ENCODE peak calls at places on chromosome 20, in ten cellular contexts. C is heart right ventricle, Y is WERI-Rb-1, B is esophagus squamous epithelium, U is stomach, D is heart left ventricle, M is body of pancreas, G is cardiac muscle cell, Q is MG63, A is BE2C. Z is an unnamed sample.

GRCh38 chr20:15807271-15807670 is 766.0 kb downstream of the KIF16B start:
- DNase-seq in C (no peak), Y (no peak), B (no peak), U (no peak), D (no peak), M (no peak), G (no peak), Q (no peak), A (no peak), Z (no peak)

GRCh38 chr20:51340451-51340840 is 202.1 kb downstream of the NFATC2 start:
- DNase-seq in C (no peak), Y (no peak), B (no peak), U (no peak), D (no peak), M (no peak), G (no peak), Q (no peak), A (no peak), Z (no peak)

GRCh38 chr20:22836877-22837276 is 198.2 kb upstream of the SSTR4 start:
- DNase-seq in C (no peak), Y (no peak), B (no peak), U (no peak), D (no peak), M (no peak), G (peak; percentile 15), Q (no peak), A (no peak), Z (no peak)

GRCh38 chr20:61929561-61929960 is 136.1 kb downstream of the TAF4 start:
- DNase-seq in C (no peak), Y (no peak), B (no peak), U (no peak), D (no peak), M (no peak), G (no peak), Q (no peak), A (no peak), Z (no peak)

GRCh38 chr20:13749811-13750210 is 34.9 kb downstream of the ESF1 start:
- DNase-seq in C (no peak), Y (no peak), B (no peak), U (no peak), D (no peak), M (no peak), G (no peak), Q (no peak), A (no peak), Z (no peak)

GRCh38 chr20:11108102-11108842 is 434.5 kb upstream of the JAG1 start:
- DNase-seq in C (peak; percentile 64), Y (peak; percentile 28), B (no peak), U (no peak), D (no peak), M (no peak), G (peak; percentile 21), Q (peak; percentile 28), A (no peak), Z (peak; percentile 8)

GRCh38 chr20:11409526-11409925 is 508.2 kb upstream of the BTBD3 start:
- DNase-seq in C (no peak), Y (no peak), B (no peak), U (no peak), D (no peak), M (no peak), G (no peak), Q (no peak), A (no peak), Z (no peak)

GRCh38 chr20:44187054-44187762 is at the start of gene JPH2:
- DNase-seq in C (peak; percentile 84), Y (no peak), B (no peak), U (peak; percentile 39), D (peak; percentile 76), M (peak; percentile 15), G (peak; percentile 94), Q (peak; percentile 91), A (peak; percentile 24), Z (peak; percentile 92)

GRCh38 chr20:44745560-44746366 is at the start of gene KCNK15:
- DNase-seq in C (peak; percentile 32), Y (peak; percentile 31), B (no peak), U (peak; percentile 62), D (no peak), M (peak; percentile 31), G (peak; percentile 61), Q (peak; percentile 41), A (peak; percentile 35), Z (no peak)

GRCh38 chr20:35595901-35596300 is 19.7 kb upstream of the SPAG4 start:
- DNase-seq in C (no peak), Y (no peak), B (no peak), U (no peak), D (no peak), M (no peak), G (no peak), Q (no peak), A (no peak), Z (no peak)
- H3K9me3 ChIP-seq in C (no peaks in the 10 kb centered on the region), Y (no peaks in the 10 kb centered on the region), B (no peaks in the 10 kb centered on the region), U (no peaks in the 10 kb centered on the region), D (no peaks in the 10 kb centered on the region), M (no peaks in the 10 kb centered on the region), G (no peaks in the 10 kb centered on the region), Q (no peaks in the 10 kb centered on the region), A (no peaks in the 10 kb centered on the region), Z (no peaks in the 10 kb centered on the region)

GRCh38 chr20:23923891-23924435 is 44.4 kb upstream of the CST5 start:
- DNase-seq in C (no peak), Y (no peak), B (no peak), U (no peak), D (no peak), M (peak; percentile 44), G (no peak), Q (no peak), A (no peak), Z (no peak)
- H3K9me3 ChIP-seq in C (no peaks in the 10 kb centered on the region), Y (no peaks in the 10 kb centered on the region), B (no peaks in the 10 kb centered on the region), U (no peaks in the 10 kb centered on the region), D (no peaks in the 10 kb centered on the region), M (no peaks in the 10 kb centered on the region), G (no peaks in the 10 kb centered on the region), Q (no peaks in the 10 kb centered on the region), A (no peaks in the 10 kb centered on the region), Z (no peaks in the 10 kb centered on the region)

GRCh38 chr20:40081653-40082052 is 607.4 kb downstream of the MAFB start:
- DNase-seq in C (no peak), Y (no peak), B (no peak), U (no peak), D (no peak), M (no peak), G (no peak), Q (no peak), A (no peak), Z (no peak)
- H3K9me3 ChIP-seq in C (no peaks in the 10 kb centered on the region), Y (no peaks in the 10 kb centered on the region), B (no peaks in the 10 kb centered on the region), U (no peaks in the 10 kb centered on the region), D (no peaks in the 10 kb centered on the region), M (no peaks in the 10 kb centered on the region), G (peaks cover 5% of the 10 kb centered on the region), Q (no peaks in the 10 kb centered on the region), A (no peaks in the 10 kb centered on the region), Z (no peaks in the 10 kb centered on the region)

GRCh38 chr20:55582498-55582897 is 422.8 kb downstream of the CBLN4 start:
- DNase-seq in C (no peak), Y (no peak), B (no peak), U (no peak), D (no peak), M (no peak), G (no peak), Q (no peak), A (no peak), Z (no peak)

GRCh38 chr20:55580475-55580874 is 424.8 kb downstream of the CBLN4 start:
- DNase-seq in C (no peak), Y (no peak), B (no peak), U (no peak), D (no peak), M (no peak), G (no peak), Q (no peak), A (no peak), Z (peak; percentile 9)

GRCh38 chr20:55581519-55581918 is 423.8 kb downstream of the CBLN4 start:
- DNase-seq in C (no peak), Y (no peak), B (no peak), U (no peak), D (no peak), M (no peak), G (no peak), Q (no peak), A (no peak), Z (no peak)

GRCh38 chr20:55579802-55580201 is 425.5 kb downstream of the CBLN4 start:
- DNase-seq in C (no peak), Y (no peak), B (no peak), U (no peak), D (no peak), M (no peak), G (no peak), Q (no peak), A (no peak), Z (no peak)

DNA sequence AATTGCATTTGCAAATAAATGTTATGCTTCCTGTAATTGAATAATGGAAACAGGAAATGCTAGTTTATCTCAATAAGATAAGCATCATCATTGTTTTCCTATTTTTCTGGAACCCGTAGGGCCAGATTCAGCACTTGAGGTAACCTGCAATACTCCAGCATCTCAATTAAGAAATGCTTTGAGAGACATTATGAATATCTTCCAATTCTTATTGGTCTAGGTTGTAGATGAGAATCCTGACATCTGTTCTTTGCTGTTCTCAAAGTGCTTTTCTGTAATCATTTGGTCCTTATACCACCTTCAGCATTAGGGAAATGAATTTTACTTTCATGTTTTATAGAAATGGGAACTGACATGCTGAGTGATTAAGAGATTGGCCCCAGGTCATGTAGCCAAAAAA is 428.3 kb downstream of the CBLN4 start:
- DNase-seq in C (no peak), Y (no peak), B (no peak), U (no peak), D (no peak), M (no peak), G (no peak), Q (no peak), A (no peak), Z (no peak)
- H3K9me3 ChIP-seq in C (no peaks in the 10 kb centered on the region), Y (no peaks in the 10 kb centered on the region), B (no peaks in the 10 kb centered on the region), U (no peaks in the 10 kb centered on the region), D (no peaks in the 10 kb centered on the region), M (no peaks in the 10 kb centered on the region), G (no peaks in the 10 kb centered on the region), Q (no peaks in the 10 kb centered on the region), A (no peaks in the 10 kb centered on the region), Z (no peaks in the 10 kb centered on the region)

DNA sequence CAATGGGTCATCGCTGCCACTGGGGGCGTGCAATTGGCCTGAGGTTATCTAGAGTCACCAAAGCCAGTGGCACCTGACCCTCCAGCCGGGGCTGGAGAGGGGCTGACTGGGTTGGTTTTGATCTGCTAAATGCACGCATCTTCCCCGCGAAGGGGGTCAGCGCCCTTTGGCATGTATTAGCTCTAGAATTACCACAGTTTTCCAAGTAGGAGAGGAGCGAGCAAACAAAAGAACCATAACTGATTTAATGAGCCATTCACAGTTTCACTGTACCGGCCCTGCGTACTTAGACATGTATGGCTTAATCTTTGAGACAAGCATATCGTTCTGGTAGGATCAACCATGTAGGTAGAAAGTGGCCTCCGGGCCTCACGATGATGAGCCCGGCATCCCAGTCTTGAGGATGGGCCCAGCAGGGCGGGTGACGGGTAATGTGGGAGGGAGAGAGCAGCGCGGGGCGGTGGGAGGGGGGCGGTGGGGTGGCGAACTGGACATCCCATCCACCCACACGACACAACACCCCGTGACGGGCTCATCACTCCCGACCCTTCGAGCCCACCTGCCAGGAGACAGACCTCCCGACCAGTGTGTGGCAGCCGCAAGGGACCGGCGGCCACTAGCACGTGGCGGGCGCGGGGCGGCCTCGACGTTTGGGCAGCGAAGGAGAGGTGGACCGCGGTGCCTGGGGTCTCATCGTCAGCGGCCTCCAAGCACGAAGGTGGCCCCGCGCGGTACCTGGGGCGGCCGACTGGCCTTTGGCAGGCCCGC is 1957.5 kb upstream of the DEFB115 start:
- DNase-seq in C (no peak), Y (no peak), B (no peak), U (no peak), D (peak; percentile 59), M (no peak), G (no peak), Q (no peak), A (no peak), Z (no peak)
- H3K9me3 ChIP-seq in C (no peaks in the 10 kb centered on the region), Y (peaks cover 15% of the 10 kb centered on the region), B (peaks cover 44% of the 10 kb centered on the region), U (peaks cover 54% of the 10 kb centered on the region), D (no peaks in the 10 kb centered on the region), M (no peaks in the 10 kb centered on the region), G (no peaks in the 10 kb centered on the region), Q (no peaks in the 10 kb centered on the region), A (peaks cover 3% of the 10 kb centered on the region), Z (no peaks in the 10 kb centered on the region)